ENCODE peak calls at places on chromosomes 4 and X, in five cellular contexts. C, I, B, Y and W are unnamed samples.

GRCh38 chr4:127140306-127140705 is 492.5 kb upstream of the INTU start:
- DNase-seq in C (no peak), I (no peak), B (no peak), Y (no peak), W (no peak)

GRCh38 chr4:85508654-85509053 is 33.7 kb downstream of the ARHGAP24 start:
- DNase-seq in C (no peak), I (no peak), B (no peak), Y (no peak), W (no peak)

GRCh38 chr4:112272292-112272691 is 13.4 kb downstream of the TIFA start:
- DNase-seq in C (no peak), I (no peak), B (no peak), Y (no peak), W (no peak)

GRCh38 chrX:153769158-153769864 is 5.3 kb downstream of the PLXNB3 start:
- DNase-seq in C (no peak), I (no peak), B (no peak), Y (no peak), W (no peak)

GRCh38 chr4:184104419-184105101 is 113.1 kb downstream of the ENPP6 start:
- DNase-seq in C (no peak), I (no peak), B (no peak), Y (no peak), W (no peak)

GRCh38 chrX:115622534-115622933 is 61.6 kb downstream of the PLS3 start:
- DNase-seq in C (no peak), I (no peak), B (no peak), Y (no peak), W (no peak)

GRCh38 chr4:138047290-138047689 is 194.9 kb downstream of the SLC7A11 start:
- DNase-seq in C (no peak), I (no peak), B (no peak), Y (no peak), W (no peak)

GRCh38 chrX:149837639-149838038 is 43.3 kb upstream of the MAGEA8 start:
- DNase-seq in C (no peak), I (no peak), B (no peak), Y (no peak), W (peak)

GRCh38 chr4:8115916-8116315 is 42.7 kb downstream of the ABLIM2 start:
- DNase-seq in C (no peak), I (no peak), B (no peak), Y (no peak), W (no peak)

GRCh38 chr4:15562114-15562513 is 92.4 kb downstream of the CC2D2A start:
- DNase-seq in C (no peak), I (no peak), B (no peak), Y (no peak), W (no peak)

GRCh38 chr4:70994069-70994366 is 569 bp downstream of the DCK start:
- DNase-seq in C (no peak), I (no peak), B (no peak), Y (no peak), W (no peak)

GRCh38 chrX:13005671-13006473 is 31.0 kb downstream of the TMSB4X start:
- DNase-seq in C (no peak), I (peak), B (no peak), Y (no peak), W (no peak)

GRCh38 chrX:99353412-99353811 is 1056.7 kb downstream of the PCDH19 start:
- DNase-seq in C (no peak), I (no peak), B (no peak), Y (no peak), W (no peak)

GRCh38 chrX:13022926-13023325 is 21.5 kb downstream of the FAM9C start:
- DNase-seq in C (no peak), I (peak), B (no peak), Y (no peak), W (no peak)